ENCODE peak calls at places on chromosome 16, in ten cellular contexts. R is effector memory CD8-positive, alpha-beta T cell; I is T-cell; U is CD8-positive, alpha-beta memory T cell; W is KG1; X is CD4-positive, CD25-positive, alpha-beta regulatory T cell; T is tibial nerve; G is HCEC 1CT; Y is stimulated activated CD8-positive, alpha-beta memory T cell treated with anti-CD3 and anti-CD28 coated beads, Interleukin-15, amount 100 ng/mL, for 4 hours; D is effector CD4-positive, alpha-beta T cell. F is an unnamed sample.

GRCh38 chr16:12419987-12420386 is 383.7 kb downstream of the CPPED1 start:
- DNase-seq in R (no peak), I (no peak), U (no peak), W (no peak), X (no peak), T (no peak), G (no peak), Y (no peak), D (no peak), F (no peak)

GRCh38 chr16:24074574-24074973 is 181.6 kb upstream of the CACNG3 start:
- DNase-seq in R (no peak), I (no peak), U (no peak), W (no peak), X (no peak), T (no peak), G (no peak), Y (no peak), D (no peak), F (no peak)

GRCh38 chr16:87780385-87780989 is 14.7 kb upstream of the KLHDC4 start:
- DNase-seq in R (peak; percentile 27), I (peak; percentile 21), U (peak; percentile 59), W (peak; percentile 91), X (peak; percentile 17), T (no peak), G (peak; percentile 35), Y (peak; percentile 13), D (peak; percentile 23), F (peak; percentile 89)

GRCh38 chr16:88455610-88456355 is 2.7 kb downstream of the ZFPM1 start:
- DNase-seq in R (peak; percentile 89), I (peak; percentile 57), U (peak; percentile 88), W (no peak), X (peak; percentile 59), T (no peak), G (peak; percentile 21), Y (peak; percentile 71), D (peak; percentile 75), F (peak; percentile 26)

GRCh38 chr16:57593021-57593420 is 35.4 kb upstream of the ADGRG1 start:
- DNase-seq in R (no peak), I (no peak), U (no peak), W (no peak), X (no peak), T (no peak), G (no peak), Y (no peak), D (no peak), F (no peak)

GRCh38 chr16:14011846-14012245 is 59.3 kb upstream of the MRTFB start:
- DNase-seq in R (no peak), I (no peak), U (no peak), W (no peak), X (no peak), T (no peak), G (no peak), Y (no peak), D (no peak), F (no peak)

GRCh38 chr16:495127-495748 is 32.3 kb upstream of the CAPN15 start:
- DNase-seq in R (no peak), I (no peak), U (no peak), W (no peak), X (no peak), T (no peak), G (peak; percentile 30), Y (no peak), D (no peak), F (no peak)

GRCh38 chr16:54028013-54028412 is 258.6 kb downstream of the IRX3 start:
- DNase-seq in R (no peak), I (no peak), U (no peak), W (no peak), X (no peak), T (no peak), G (no peak), Y (no peak), D (no peak), F (no peak)

GRCh38 chr16:11307639-11308492 is 26.7 kb upstream of the PRM1 start:
- DNase-seq in R (no peak), I (no peak), U (no peak), W (no peak), X (no peak), T (no peak), G (no peak), Y (no peak), D (no peak), F (no peak)

GRCh38 chr16:87608400-87608985 is 6.2 kb downstream of the JPH3 start:
- DNase-seq in R (peak; percentile 29), I (no peak), U (no peak), W (peak; percentile 31), X (no peak), T (peak; percentile 29), G (peak; percentile 12), Y (no peak), D (peak; percentile 19), F (no peak)

GRCh38 chr16:49183911-49184310 is 97.7 kb downstream of the CBLN1 start:
- DNase-seq in R (no peak), I (no peak), U (no peak), W (no peak), X (no peak), T (no peak), G (peak; percentile 7), Y (no peak), D (no peak), F (no peak)

GRCh38 chr16:85627102-85627834 is 14.1 kb downstream of the GSE1 start:
- DNase-seq in R (no peak), I (no peak), U (no peak), W (no peak), X (no peak), T (no peak), G (no peak), Y (no peak), D (no peak), F (no peak)

GRCh38 chr16:81616321-81617020 is 162.6 kb upstream of the PLCG2 start:
- DNase-seq in R (peak; percentile 78), I (peak; percentile 66), U (peak; percentile 89), W (no peak), X (peak; percentile 58), T (no peak), G (peak; percentile 30), Y (peak; percentile 45), D (peak; percentile 62), F (no peak)

GRCh38 chr16:30628628-30629342 is 18.6 kb upstream of the ZNF689 start:
- DNase-seq in R (peak; percentile 84), I (peak; percentile 85), U (peak; percentile 88), W (peak; percentile 45), X (peak; percentile 74), T (peak; percentile 83), G (peak; percentile 73), Y (peak; percentile 47), D (peak; percentile 83), F (peak; percentile 89)

GRCh38 chr16:86217001-86217890 is 293.1 kb upstream of the FOXF1 start:
- DNase-seq in R (no peak), I (no peak), U (no peak), W (no peak), X (no peak), T (no peak), G (no peak), Y (no peak), D (no peak), F (no peak)

F was measured in HL-60.